ENCODE peak calls at places on chromosomes 3 and 15, in four cellular contexts. R, M, E and S are unnamed samples.

GRCh38 chr3:43770426-43771103 is 79.8 kb downstream of the ABHD5 start:
- DNase-seq in M (no peak), E (peak), R (peak), S (no peak)

GRCh38 chr15:80429964-80430363 is 25.8 kb downstream of the ARNT2 start:
- DNase-seq in E (no peak), M (no peak), R (no peak), S (no peak)

GRCh38 chr3:180926526-180926925 is 14.1 kb downstream of the FXR1 start:
- DNase-seq in M (no peak), E (no peak), R (no peak), S (no peak)

GRCh38 chr15:49831206-49831965 is 210.5 kb downstream of the DTWD1 start:
- DNase-seq in E (no peak), R (peak), M (no peak), S (no peak)

GRCh38 chr3:188152660-188153497 is 1.1 kb upstream of the LPP start:
- DNase-seq in E (peak), R (peak), M (no peak), S (no peak)

GRCh38 chr3:116963802-116964201 is 254.2 kb downstream of the TUSC7 start:
- DNase-seq in E (no peak), M (no peak), R (no peak), S (no peak)

GRCh38 chr3:172546105-172546504 is 22.9 kb upstream of the TNFSF10 start:
- DNase-seq in R (no peak), M (no peak), E (no peak), S (no peak)

GRCh38 chr3:133540896-133541674 is 32.4 kb upstream of the CDV3 start:
- DNase-seq in R (peak), M (no peak), E (no peak), S (no peak)

GRCh38 chr3:5181479-5182141 is 5.9 kb upstream of the EDEM1 start:
- DNase-seq in E (no peak), M (no peak), R (no peak), S (no peak)

GRCh38 chr3:33062814-33063346 is 34.1 kb downstream of the GLB1 start:
- DNase-seq in E (peak), R (no peak), M (no peak), S (no peak)

GRCh38 chr3:98962189-98962930 is 60.9 kb upstream of the DCBLD2 start:
- DNase-seq in R (peak), E (no peak), M (no peak), S (no peak)

GRCh38 chr3:150370129-150370602 is 37.9 kb upstream of the TSC22D2 start:
- DNase-seq in M (no peak), R (peak), E (no peak), S (no peak)

GRCh38 chr15:31489801-31490646 is 163.4 kb downstream of the KLF13 start:
- DNase-seq in E (no peak), R (peak), M (no peak), S (no peak)

GRCh38 chr15:100236981-100237720 is 104.6 kb downstream of the ADAMTS17 start:
- DNase-seq in M (no peak), E (no peak), R (no peak), S (no peak)